ENCODE peak calls at places on chromosomes 5 and 9, in four cellular contexts. V, C, R and Q are unnamed samples.

GRCh38 chr5:103674739-103675138 is 112.2 kb upstream of the NUDT12 start:
- DNase-seq in R (no peak), C (no peak), V (no peak), Q (no peak)

GRCh38 chr9:114805670-114806551 is at the start of gene TNFSF15:
- DNase-seq in V (peak), R (no peak), C (no peak), Q (no peak)

GRCh38 chr5:179348011-179348530 is 2.8 kb upstream of the ADAMTS2 start:
- DNase-seq in R (no peak), C (no peak), V (no peak), Q (no peak)

GRCh38 chr5:77171141-77171910 is 39.2 kb upstream of the PDE8B start:
- DNase-seq in C (no peak), V (no peak), R (no peak), Q (no peak)

GRCh38 chr9:114852050-114852594 is 46.3 kb upstream of the TNFSF15 start:
- DNase-seq in R (no peak), V (no peak), C (no peak), Q (no peak)

GRCh38 chr9:93513606-93514005 is 60.2 kb upstream of the FAM120AOS start:
- DNase-seq in R (no peak), V (no peak), C (no peak), Q (no peak)

GRCh38 chr5:192970-193831 is 1.9 kb downstream of the LRRC14B start:
- DNase-seq in C (no peak), R (no peak), V (no peak), Q (no peak)

GRCh38 chr9:37715991-37716505 is 37.6 kb upstream of the TRMT10B start:
- DNase-seq in V (no peak), R (no peak), C (no peak), Q (no peak)

GRCh38 chr5:160175438-160176218 is 53.7 kb upstream of the FABP6 start:
- DNase-seq in C (no peak), V (no peak), R (no peak), Q (no peak)

GRCh38 chr9:133669402-133669801 is 33.2 kb downstream of the DBH start:
- DNase-seq in R (no peak), C (no peak), V (no peak), Q (no peak)

GRCh38 chr5:1925111-1926070 is 42.7 kb upstream of the IRX4 start:
- DNase-seq in R (no peak), C (no peak), V (no peak), Q (peak)

GRCh38 chr5:178941361-178941760 is 363 bp downstream of the ZNF454 start:
- DNase-seq in V (no peak), C (no peak), R (no peak), Q (no peak)

GRCh38 chr5:123721721-123722276 is 209.8 kb downstream of the CSNK1G3 start:
- DNase-seq in R (no peak), C (no peak), V (no peak), Q (no peak)

GRCh38 chr9:130912932-130913598 is 16.5 kb upstream of the QRFP start:
- DNase-seq in R (no peak), C (no peak), V (no peak), Q (no peak)

GRCh38 chr9:20804476-20805253 is 120.6 kb downstream of the FOCAD start:
- DNase-seq in R (no peak), C (no peak), V (no peak), Q (no peak)

GRCh38 chr9:129126789-129127618 is 15.8 kb downstream of the PTPA start:
- DNase-seq in R (no peak), V (no peak), C (no peak), Q (no peak)

GRCh38 chr5:122054266-122054665 is 23.8 kb downstream of the LOX start:
- DNase-seq in V (no peak), C (no peak), R (no peak), Q (no peak)

GRCh38 chr5:37792976-37793328 is 46.9 kb downstream of the GDNF start:
- DNase-seq in V (no peak), R (no peak), C (no peak), Q (no peak)

GRCh38 chr5:113713051-113713450 is 199.6 kb downstream of the YTHDC2 start:
- DNase-seq in R (no peak), C (no peak), V (no peak), Q (no peak)

GRCh38 chr5:119578937-119579336 is 50.4 kb upstream of the FAM170A start:
- DNase-seq in V (no peak), R (no peak), C (no peak), Q (no peak)

GRCh38 chr5:179802950-179803562 is 3.6 kb downstream of the MGAT4B start:
- DNase-seq in C (no peak), R (no peak), V (no peak), Q (no peak)

GRCh38 chr5:74239268-74239667 is 401.3 kb downstream of the ENC1 start:
- DNase-seq in V (no peak), R (no peak), C (no peak), Q (no peak)

GRCh38 chr5:98031926-98032325 is 741.5 kb upstream of the RGMB start:
- DNase-seq in R (no peak), V (no peak), C (no peak), Q (no peak)

GRCh38 chr5:154143121-154143725 is 47.3 kb upstream of the GALNT10 start:
- DNase-seq in C (no peak), R (no peak), V (no peak), Q (no peak)

GRCh38 chr5:313806-314376 is 7.6 kb upstream of the AHRR start:
- DNase-seq in C (no peak), V (no peak), R (no peak), Q (peak)

GRCh38 chr5:124030043-124030461 is 518.1 kb downstream of the CSNK1G3 start:
- DNase-seq in C (no peak), R (no peak), V (no peak), Q (no peak)

GRCh38 chr5:72347801-72348305 is 27.7 kb downstream of the PTCD2 start:
- DNase-seq in V (no peak), C (no peak), R (no peak), Q (no peak)

GRCh38 chr5:87076931-87077330 is 190.8 kb upstream of the RASA1 start:
- DNase-seq in R (no peak), V (no peak), C (no peak), Q (no peak)

GRCh38 chr5:78734094-78734845 is 85.7 kb upstream of the LHFPL2 start:
- DNase-seq in R (no peak), V (no peak), C (no peak), Q (no peak)

GRCh38 chr5:151082976-151083651 is 2.3 kb upstream of the TNIP1 start:
- DNase-seq in R (peak), C (peak), V (peak), Q (no peak)

GRCh38 chr9:80410106-80410505 is 838.3 kb downstream of the TLE4 start:
- DNase-seq in V (no peak), C (no peak), R (no peak), Q (no peak)

GRCh38 chr9:83701769-83702168 is 6.0 kb downstream of the UBQLN1 start:
- DNase-seq in C (no peak), R (no peak), V (no peak), Q (no peak)

GRCh38 chr5:54619732-54620582 is 102.4 kb downstream of the SNX18 start:
- DNase-seq in V (no peak), C (no peak), R (no peak), Q (no peak)

GRCh38 chr9:129498451-129499376 is 122.2 kb downstream of the C9orf50 start:
- DNase-seq in R (no peak), C (no peak), V (no peak), Q (no peak)

GRCh38 chr5:9707766-9708462 is 77.8 kb upstream of the TAS2R1 start:
- DNase-seq in V (no peak), R (no peak), C (no peak), Q (no peak)